ENCODE peak calls at places on chromosomes 1 and 21, in five cellular contexts. R is heart right ventricle, Z is foreskin fibroblast, D is progenitor cell of endocrine pancreas, X is pancreas. P is an unnamed sample.

GRCh38 chr1:218636548-218636947 is 291.4 kb downstream of the TGFB2 start:
- DNase-seq in X (no peak), R (no peak), Z (no peak), D (no peak), P (no peak)

GRCh38 chr1:228236744-228237143 is 28.9 kb downstream of the OBSCN start:
- DNase-seq in Z (peak; percentile 35), D (no peak), X (peak; percentile 53), R (no peak), P (no peak)

GRCh38 chr21:45074048-45074817 is at the start of gene ADARB1:
- DNase-seq in D (peak; percentile 56), Z (peak; percentile 53), R (peak; percentile 78), X (peak; percentile 77), P (peak; percentile 57)

GRCh38 chr1:218886472-218886871 is 287.2 kb upstream of the LYPLAL1 start:
- DNase-seq in Z (peak; percentile 9), D (no peak), X (no peak), R (peak; percentile 28), P (no peak)

GRCh38 chr21:36504067-36505058 is 24.4 kb upstream of the CLDN14 start:
- DNase-seq in Z (peak; percentile 23), D (no peak), X (no peak), R (no peak), P (no peak)

GRCh38 chr1:46691997-46692790 is 20.5 kb downstream of the TEX38 start:
- DNase-seq in X (no peak), Z (no peak), R (peak; percentile 33), D (no peak), P (no peak)

GRCh38 chr1:160605205-160605604 is 25.9 kb upstream of the CD84 start:
- DNase-seq in R (no peak), D (no peak), Z (no peak), X (no peak), P (no peak)

GRCh38 chr1:160085686-160086089 is 4.3 kb downstream of the KCNJ9 start:
- DNase-seq in R (peak; percentile 84), Z (peak; percentile 54), D (peak; percentile 55), X (peak; percentile 79), P (peak; percentile 74)

GRCh38 chr1:12231276-12231595 is 1.4 kb downstream of the VPS13D start:
- DNase-seq in D (no peak), X (no peak), Z (no peak), R (no peak), P (no peak)

GRCh38 chr1:31335007-31335406 is 37.9 kb downstream of the FABP3 start:
- DNase-seq in Z (peak; percentile 15), D (no peak), R (no peak), X (no peak), P (no peak)

GRCh38 chr1:32521165-32521564 is 18.1 kb upstream of the ZBTB8A start:
- DNase-seq in Z (no peak), R (no peak), D (no peak), X (peak; percentile 20), P (no peak)

GRCh38 chr21:15171546-15171945 is 106.7 kb upstream of the NRIP1 start:
- DNase-seq in R (no peak), Z (no peak), D (no peak), X (no peak), P (no peak)

GRCh38 chr1:170410391-170411146 is 121.4 kb upstream of the GORAB start:
- DNase-seq in X (no peak), Z (peak; percentile 82), R (no peak), D (no peak), P (no peak)

GRCh38 chr1:194167956-194168355 is 981.5 kb upstream of the B3GALT2 start:
- DNase-seq in D (no peak), R (no peak), Z (no peak), X (no peak), P (no peak)

GRCh38 chr1:203140743-203141520 is 13.4 kb downstream of the ADORA1 start:
- DNase-seq in X (no peak), R (no peak), Z (no peak), D (no peak), P (no peak)
- TF ChIP-seq CTCF in X (no peak), R (no peak), Z (no peak), D (no peak), P (no peak)

DNA sequence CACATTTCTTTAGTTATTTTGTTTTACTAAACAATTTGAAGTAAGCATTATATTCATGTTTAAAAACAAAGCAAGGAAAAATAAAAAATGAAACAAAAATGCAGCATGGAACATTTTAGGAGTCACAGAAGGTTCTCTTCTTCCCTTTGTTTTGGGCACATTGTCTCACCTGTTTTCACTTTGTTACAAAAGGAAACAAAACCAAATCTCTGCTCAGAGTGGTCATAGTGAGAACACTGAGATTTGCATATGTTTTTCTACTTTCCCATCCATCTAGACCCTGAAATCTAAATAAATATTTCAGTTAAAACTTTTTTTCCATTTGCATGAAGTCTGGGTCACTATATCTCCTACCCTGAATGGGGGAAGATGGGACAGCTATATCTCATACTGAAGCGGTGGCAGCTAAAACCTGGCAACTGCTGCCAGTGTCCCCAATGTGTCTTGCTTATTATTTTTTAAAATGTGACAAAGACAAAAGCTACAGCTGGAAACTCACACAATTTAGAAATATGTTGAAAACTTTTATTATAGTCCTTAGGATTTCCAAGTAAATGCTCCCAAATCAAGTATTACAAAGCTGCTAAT is 3.5 kb downstream of the EXOC8 start:
- DNase-seq in X (no peak), R (no peak), Z (no peak), D (no peak), P (no peak)
- TF ChIP-seq CTCF in X (no peak), R (no peak), Z (no peak), D (no peak), P (no peak)

GRCh38 chr1:235703516-235703915 is 53.9 kb upstream of the GNG4 start:
- DNase-seq in D (no peak), X (no peak), Z (peak; percentile 12), R (no peak), P (no peak)
- TF ChIP-seq CTCF in D (no peak), X (no peak), Z (no peak), R (no peak), P (no peak)

GRCh38 chr21:25036775-25037174 is 570.5 kb downstream of the MRPL39 start:
- DNase-seq in X (no peak), D (no peak), R (no peak), Z (no peak), P (no peak)

GRCh38 chr21:25039461-25040380 is 567.6 kb downstream of the MRPL39 start:
- DNase-seq in X (no peak), D (no peak), Z (no peak), R (no peak), P (no peak)
- TF ChIP-seq CTCF in X (no peak), D (peak; percentile 38), Z (no peak), R (peak; percentile 36), P (no peak)

DNA sequence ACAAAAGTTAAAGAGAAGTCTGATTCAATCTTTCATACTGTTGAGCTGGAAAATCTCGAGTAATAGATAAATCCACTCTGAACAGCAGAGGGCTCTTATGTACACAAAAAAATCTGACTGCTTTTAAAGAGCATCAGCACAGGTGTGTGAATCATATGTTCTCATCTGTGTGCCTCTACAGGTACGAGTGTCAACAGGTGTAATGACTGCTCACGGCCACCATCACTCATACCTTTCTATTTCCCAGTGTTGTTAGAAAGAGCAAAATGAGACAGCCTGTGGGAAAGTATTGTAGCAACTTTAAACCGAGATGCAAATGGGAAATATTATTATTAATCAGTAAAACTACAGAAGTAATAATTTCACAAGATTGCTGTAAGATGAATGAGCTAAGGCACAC is 49.0 kb upstream of the SCAF4 start:
- DNase-seq in D (no peak), X (no peak), R (no peak), Z (no peak), P (no peak)
- TF ChIP-seq CTCF in D (peak; percentile 31), X (no peak), R (no peak), Z (no peak), P (no peak)

DNA sequence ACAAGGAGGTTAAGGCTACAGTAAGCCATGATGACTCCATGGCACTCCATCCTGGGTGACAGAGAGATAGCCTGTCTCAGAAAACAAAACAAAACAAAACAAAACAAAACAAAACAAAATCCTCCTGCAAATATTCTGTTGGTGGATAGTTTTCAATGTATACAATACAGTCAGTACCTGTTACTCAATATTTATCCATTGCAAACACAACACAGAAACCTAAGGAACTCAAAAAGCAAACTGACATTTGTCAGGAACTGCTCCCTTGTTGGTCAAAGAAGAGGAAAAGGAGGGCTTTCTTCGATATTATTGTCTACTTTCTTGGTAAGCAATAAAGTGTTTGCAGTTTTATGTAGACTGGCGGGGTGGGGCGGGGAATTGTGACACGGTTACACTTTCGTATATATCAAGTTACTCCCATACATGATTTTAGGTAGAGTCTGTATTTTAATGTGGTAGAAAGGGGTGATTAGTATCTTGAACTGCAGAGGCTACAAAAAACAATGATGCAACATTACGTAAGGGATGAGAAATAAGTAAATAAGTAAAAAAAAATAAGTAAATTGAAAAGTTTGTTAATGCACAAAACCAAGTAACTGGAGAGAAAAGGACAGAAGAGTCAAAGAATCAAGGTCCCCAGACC is 31.8 kb downstream of the APP start:
- DNase-seq in D (no peak), R (no peak), X (no peak), Z (no peak), P (no peak)
- TF ChIP-seq CTCF in D (no peak), R (no peak), X (no peak), Z (no peak), P (no peak)

GRCh38 chr1:27938488-27938887 is 3.7 kb downstream of the SMPDL3B start:
- DNase-seq in X (no peak), R (no peak), Z (no peak), D (no peak), P (no peak)

GRCh38 chr1:27940870-27941269 is 6.1 kb downstream of the SMPDL3B start:
- DNase-seq in Z (no peak), D (no peak), X (no peak), R (no peak), P (no peak)

GRCh38 chr1:27941671-27942540 is 7.1 kb downstream of the SMPDL3B start:
- DNase-seq in D (no peak), X (no peak), Z (no peak), R (no peak), P (no peak)

GRCh38 chr1:27937524-27937836 is 2.7 kb downstream of the SMPDL3B start:
- DNase-seq in Z (no peak), X (no peak), R (no peak), D (no peak), P (no peak)

DNA sequence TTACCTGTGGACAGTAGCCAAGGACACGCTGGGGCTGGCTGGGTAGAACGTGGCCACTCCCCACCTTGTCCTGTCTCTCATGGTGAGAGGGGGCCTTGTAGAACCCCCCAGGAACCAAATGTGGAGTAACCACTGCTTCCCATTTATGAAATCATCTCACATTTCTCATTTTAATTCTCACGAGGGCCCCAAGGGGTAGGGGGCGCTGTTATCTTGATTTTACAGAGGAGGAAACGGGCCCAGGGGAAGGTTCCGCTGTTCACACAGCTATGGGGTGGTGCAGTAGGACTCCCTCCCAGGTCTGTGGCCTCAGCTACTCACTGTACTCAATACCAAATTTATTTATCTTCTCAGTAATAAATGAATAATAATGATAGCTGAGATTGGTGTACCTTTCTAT is 5.5 kb downstream of the SMPDL3B start:
- DNase-seq in X (no peak), Z (no peak), R (peak; percentile 30), D (no peak), P (no peak)
- TF ChIP-seq CTCF in X (no peak), Z (peak; percentile 18), R (peak; percentile 34), D (no peak), P (peak; percentile 16)

DNA sequence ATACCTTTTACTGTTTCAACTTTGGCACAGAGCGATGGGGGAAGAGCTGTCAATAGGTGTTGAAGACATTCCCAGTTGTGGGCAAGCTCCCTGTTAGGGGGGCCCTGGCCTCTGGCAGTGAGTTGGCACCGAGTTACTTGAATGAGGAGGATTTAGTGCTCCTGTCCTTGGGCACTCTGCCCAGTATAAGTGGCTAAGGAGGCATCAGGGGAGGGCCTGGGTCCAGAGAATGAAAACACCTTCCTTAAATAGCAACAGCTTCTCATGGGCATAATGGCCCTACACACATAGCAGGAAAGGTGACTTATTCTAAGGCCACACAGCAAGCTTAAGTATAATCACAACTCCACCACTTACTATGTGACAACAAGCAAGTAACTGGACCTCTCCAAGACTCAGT is 664.4 kb downstream of the PTPRU start:
- DNase-seq in X (no peak), R (peak; percentile 25), D (no peak), Z (no peak), P (no peak)
- TF ChIP-seq CTCF in X (no peak), R (no peak), D (no peak), Z (no peak), P (no peak)